ENCODE peak calls at places on chromosomes 11 and 22, in nine cellular contexts. X is stimulated activated CD4-positive, alpha-beta T cell treated with anti-CD3 and anti-CD28 coated beads, Interleukin-1b, Interleukin-23, amount 100 ng/mL, for 24 hours; M is NCI-H1105; Q is T-helper 17 cell; L is fibroblast of the aortic adventitia; Z is keratinocyte; V is dermis microvascular lymphatic vessel endothelial cell; I is NCI-H1417; C is mucosa of gallbladder. Y is an unnamed sample.
A peak's percentile ranks its signal among the peaks of the same experiment; 100 is the strongest.

GRCh38 chr11:40149721-40150120 is 1309.7 kb downstream of the LRRC4C start:
- DNase-seq in X (no peak), M (no peak), Q (no peak), L (no peak), Z (no peak), V (no peak), I (no peak), C (no peak), Y (no peak)

GRCh38 chr11:106012744-106013143 is 9.3 kb downstream of the MSANTD4 start:
- DNase-seq in X (no peak), M (no peak), Q (no peak), L (peak; percentile 82), Z (no peak), V (peak; percentile 77), I (no peak), C (no peak), Y (no peak)

GRCh38 chr11:45405916-45406670 is 120.0 kb upstream of the SYT13 start:
- DNase-seq in X (no peak), M (no peak), Q (no peak), L (peak; percentile 42), Z (no peak), V (peak; percentile 38), I (no peak), C (no peak), Y (peak; percentile 23)

GRCh38 chr11:67640021-67640757 is 626 bp upstream of the TBX10 start:
- DNase-seq in X (no peak), M (no peak), Q (peak; percentile 53), L (peak; percentile 58), Z (no peak), V (peak; percentile 55), I (peak; percentile 60), C (peak; percentile 58), Y (peak; percentile 57)

GRCh38 chr11:10122337-10123197 is 171.5 kb downstream of the SBF2 start:
- DNase-seq in X (no peak), M (no peak), Q (no peak), L (peak; percentile 53), Z (peak; percentile 89), V (peak; percentile 67), I (no peak), C (no peak), Y (peak; percentile 94)

GRCh38 chr22:26592368-26593015 is 2.6 kb upstream of the TPST2 start:
- DNase-seq in X (no peak), M (no peak), Q (peak; percentile 8), L (no peak), Z (no peak), V (no peak), I (peak; percentile 2), C (peak; percentile 74), Y (no peak)

GRCh38 chr11:17668166-17668565 is 51.2 kb upstream of the MYOD1 start:
- DNase-seq in X (no peak), M (no peak), Q (no peak), L (no peak), Z (no peak), V (no peak), I (no peak), C (no peak), Y (no peak)

GRCh38 chr22:49550766-49551362 is 276.8 kb downstream of the BRD1 start:
- DNase-seq in X (no peak), M (no peak), Q (no peak), L (no peak), Z (no peak), V (no peak), I (no peak), C (no peak), Y (no peak)

GRCh38 chr11:118000067-118000849 is 14.1 kb downstream of the IL10RA start:
- DNase-seq in X (no peak), M (no peak), Q (no peak), L (no peak), Z (no peak), V (no peak), I (no peak), C (no peak), Y (no peak)

GRCh38 chr11:33376331-33377099 is 119.3 kb downstream of the HIPK3 start:
- DNase-seq in X (no peak), M (peak; percentile 42), Q (no peak), L (no peak), Z (no peak), V (peak; percentile 39), I (peak; percentile 79), C (no peak), Y (no peak)

GRCh38 chr11:120715239-120715638 is 203.7 kb downstream of the GRIK4 start:
- DNase-seq in X (no peak), M (no peak), Q (no peak), L (peak; percentile 7), Z (no peak), V (peak; percentile 18), I (no peak), C (no peak), Y (peak; percentile 5)

GRCh38 chr22:41532908-41533825 is 11.1 kb downstream of the POLR3H start:
- DNase-seq in X (peak; percentile 53), M (no peak), Q (peak; percentile 56), L (peak; percentile 63), Z (no peak), V (peak; percentile 73), I (peak; percentile 3), C (peak; percentile 65), Y (peak; percentile 58)

GRCh38 chr11:6468712-6469495 is 4.8 kb downstream of the TRIM3 start:
- DNase-seq in X (no peak), M (peak; percentile 42), Q (no peak), L (peak; percentile 81), Z (peak; percentile 25), V (peak; percentile 96), I (no peak), C (peak; percentile 94), Y (peak; percentile 31)

GRCh38 chr11:10401696-10402392 is 53.2 kb upstream of the AMPD3 start:
- DNase-seq in X (no peak), M (no peak), Q (no peak), L (no peak), Z (no peak), V (no peak), I (no peak), C (no peak), Y (no peak)

GRCh38 chr11:62666259-62666926 is 1.3 kb downstream of the CSKMT start:
- DNase-seq in X (no peak), M (no peak), Q (no peak), L (no peak), Z (no peak), V (no peak), I (no peak), C (no peak), Y (no peak)

GRCh38 chr22:37363593-37363992 is 63.7 kb downstream of the ELFN2 start:
- DNase-seq in X (no peak), M (no peak), Q (no peak), L (no peak), Z (no peak), V (no peak), I (no peak), C (no peak), Y (peak; percentile 0)

GRCh38 chr11:121587182-121587581 is 134.4 kb upstream of the SORL1-AS1 start:
- DNase-seq in X (no peak), M (no peak), Q (no peak), L (no peak), Z (no peak), V (no peak), I (no peak), C (no peak), Y (no peak)

Y was measured in PC-3.